ENCODE peak calls at places on chromosomes 12 and 14, in eight cellular contexts. One of them, this sample, is unnamed.
A peak's percentile ranks its signal among the peaks of the same experiment; 100 is the strongest.

GRCh38 chr12:114853003-114853529 is 169.1 kb upstream of the TBX3 start:
- DNase-seq in DMS153: no peak
- DNase-seq in iPS-NIHi11: no peak
- DNase-seq in MM.1S: no peak
- DNase-seq in left ventricle myocardium inferior: no peak
- DNase-seq in activated naive CD4-positive, alpha-beta T cell treated with anti-CD3 and anti-CD28 coated beads for 36 hours: no peak
- DNase-seq in left cardiac atrium: no peak
- DNase-seq in stimulated activated naive CD8-positive, alpha-beta T cell treated with anti-CD3 and anti-CD28 coated beads, Interleukin-15, Interleukin-2, amounts not matched to agents 100 U/mL and 50 U/mL, for 24 hours: no peak
- DNase-seq in this sample: no peak

GRCh38 chr12:7933255-7933726 is 2.7 kb downstream of the SLC2A3 start:
- DNase-seq in stimulated activated naive CD8-positive, alpha-beta T cell treated with anti-CD3 and anti-CD28 coated beads, Interleukin-15, Interleukin-2, amounts not matched to agents 100 U/mL and 50 U/mL, for 24 hours: peak; percentile 76
- DNase-seq in iPS-NIHi11: peak; percentile 83
- DNase-seq in left cardiac atrium: peak; percentile 80
- DNase-seq in left ventricle myocardium inferior: peak; percentile 65
- DNase-seq in DMS153: peak; percentile 90
- DNase-seq in MM.1S: peak; percentile 91
- DNase-seq in activated naive CD4-positive, alpha-beta T cell treated with anti-CD3 and anti-CD28 coated beads for 36 hours: peak; percentile 85
- DNase-seq in this sample: peak; percentile 58

GRCh38 chr12:57456145-57456700 is 1.1 kb downstream of the INHBE start:
- DNase-seq in iPS-NIHi11: no peak
- DNase-seq in left ventricle myocardium inferior: no peak
- DNase-seq in activated naive CD4-positive, alpha-beta T cell treated with anti-CD3 and anti-CD28 coated beads for 36 hours: peak; percentile 70
- DNase-seq in stimulated activated naive CD8-positive, alpha-beta T cell treated with anti-CD3 and anti-CD28 coated beads, Interleukin-15, Interleukin-2, amounts not matched to agents 100 U/mL and 50 U/mL, for 24 hours: peak; percentile 67
- DNase-seq in left cardiac atrium: no peak
- DNase-seq in MM.1S: peak; percentile 75
- DNase-seq in DMS153: no peak
- DNase-seq in this sample: no peak

GRCh38 chr12:54587315-54587821 is 1.1 kb downstream of the PPP1R1A start:
- DNase-seq in left cardiac atrium: peak; percentile 44
- DNase-seq in activated naive CD4-positive, alpha-beta T cell treated with anti-CD3 and anti-CD28 coated beads for 36 hours: no peak
- DNase-seq in DMS153: no peak
- DNase-seq in iPS-NIHi11: no peak
- DNase-seq in MM.1S: no peak
- DNase-seq in left ventricle myocardium inferior: peak; percentile 52
- DNase-seq in stimulated activated naive CD8-positive, alpha-beta T cell treated with anti-CD3 and anti-CD28 coated beads, Interleukin-15, Interleukin-2, amounts not matched to agents 100 U/mL and 50 U/mL, for 24 hours: no peak
- DNase-seq in this sample: no peak

GRCh38 chr12:104687823-104688573 is 231.2 kb downstream of the CHST11 start:
- DNase-seq in left ventricle myocardium inferior: no peak
- DNase-seq in iPS-NIHi11: no peak
- DNase-seq in stimulated activated naive CD8-positive, alpha-beta T cell treated with anti-CD3 and anti-CD28 coated beads, Interleukin-15, Interleukin-2, amounts not matched to agents 100 U/mL and 50 U/mL, for 24 hours: peak; percentile 60
- DNase-seq in left cardiac atrium: no peak
- DNase-seq in DMS153: no peak
- DNase-seq in MM.1S: no peak
- DNase-seq in activated naive CD4-positive, alpha-beta T cell treated with anti-CD3 and anti-CD28 coated beads for 36 hours: peak; percentile 80
- DNase-seq in this sample: no peak

GRCh38 chr14:96965885-96966595 is 168.9 kb downstream of the VRK1 start:
- DNase-seq in MM.1S: no peak
- DNase-seq in left ventricle myocardium inferior: no peak
- DNase-seq in iPS-NIHi11: peak; percentile 49
- DNase-seq in activated naive CD4-positive, alpha-beta T cell treated with anti-CD3 and anti-CD28 coated beads for 36 hours: no peak
- DNase-seq in stimulated activated naive CD8-positive, alpha-beta T cell treated with anti-CD3 and anti-CD28 coated beads, Interleukin-15, Interleukin-2, amounts not matched to agents 100 U/mL and 50 U/mL, for 24 hours: no peak
- DNase-seq in left cardiac atrium: no peak
- DNase-seq in DMS153: no peak
- DNase-seq in this sample: no peak

GRCh38 chr14:93974833-93975232 is 1.5 kb downstream of the ASB2 start:
- DNase-seq in DMS153: no peak
- DNase-seq in left ventricle myocardium inferior: peak; percentile 48
- DNase-seq in MM.1S: no peak
- DNase-seq in left cardiac atrium: no peak
- DNase-seq in stimulated activated naive CD8-positive, alpha-beta T cell treated with anti-CD3 and anti-CD28 coated beads, Interleukin-15, Interleukin-2, amounts not matched to agents 100 U/mL and 50 U/mL, for 24 hours: no peak
- DNase-seq in activated naive CD4-positive, alpha-beta T cell treated with anti-CD3 and anti-CD28 coated beads for 36 hours: no peak
- DNase-seq in iPS-NIHi11: no peak
- DNase-seq in this sample: no peak

GRCh38 chr14:63727736-63728728 is at the start of gene SGPP1:
- DNase-seq in MM.1S: peak; percentile 66
- DNase-seq in activated naive CD4-positive, alpha-beta T cell treated with anti-CD3 and anti-CD28 coated beads for 36 hours: peak; percentile 80
- DNase-seq in stimulated activated naive CD8-positive, alpha-beta T cell treated with anti-CD3 and anti-CD28 coated beads, Interleukin-15, Interleukin-2, amounts not matched to agents 100 U/mL and 50 U/mL, for 24 hours: peak; percentile 80
- DNase-seq in DMS153: peak; percentile 45
- DNase-seq in left ventricle myocardium inferior: peak; percentile 84
- DNase-seq in iPS-NIHi11: peak; percentile 91
- DNase-seq in left cardiac atrium: peak; percentile 88
- DNase-seq in this sample: peak; percentile 86